ENCODE peak calls at places on chromosomes 13 and 19, in seven cellular contexts. Z is kidney epithelial cell, W is WERI-Rb-1, X is tibial artery, U is Peyer's patch, A is brain microvascular endothelial cell, B is Caco-2. H is an unnamed sample.
A peak's percentile ranks its signal among the peaks of the same experiment; 100 is the strongest.

GRCh38 chr19:3586124-3586626 is 897 bp downstream of the GIPC3 start:
- DNase-seq in B (no peak), W (peak; percentile 55), Z (no peak), X (no peak), A (no peak), U (peak; percentile 49), H (no peak)

GRCh38 chr19:38304866-38305429 is 897 bp downstream of the C19orf33 start:
- DNase-seq in A (no peak), B (peak; percentile 83), Z (peak; percentile 86), X (no peak), W (peak; percentile 82), U (peak; percentile 94), H (no peak)

GRCh38 chr13:110915874-110916670 is 1.2 kb upstream of the ANKRD10 start:
- DNase-seq in A (no peak), Z (no peak), X (no peak), B (no peak), W (no peak), U (no peak), H (no peak)

GRCh38 chr13:100434010-100434763 is 154.4 kb downstream of the GGACT start:
- DNase-seq in X (no peak), Z (peak; percentile 26), W (no peak), B (no peak), U (no peak), A (peak; percentile 62), H (no peak)

GRCh38 chr13:62682788-62683187 is 1267.1 kb upstream of the PCDH20 start:
- DNase-seq in W (no peak), X (no peak), B (no peak), U (no peak), A (no peak), Z (no peak), H (no peak)

GRCh38 chr13:112638919-112639318 is 50.9 kb upstream of the ATP11A start:
- DNase-seq in Z (no peak), U (no peak), W (no peak), A (no peak), B (no peak), X (no peak), H (no peak)

GRCh38 chr13:31631071-31631470 is 108.3 kb upstream of the RXFP2 start:
- DNase-seq in W (no peak), Z (no peak), A (no peak), X (no peak), U (no peak), B (no peak), H (no peak)

GRCh38 chr19:43553656-43554055 is 20.7 kb downstream of the ZNF575 start:
- DNase-seq in A (no peak), Z (no peak), X (no peak), U (no peak), B (no peak), W (peak; percentile 36), H (no peak)

GRCh38 chr19:18373892-18374629 is 11.9 kb upstream of the GDF15 start:
- DNase-seq in Z (peak; percentile 98), B (peak; percentile 88), A (peak; percentile 99), U (peak; percentile 93), X (peak; percentile 95), W (peak; percentile 73), H (peak; percentile 84)

GRCh38 chr19:3094638-3095374 is 644 bp downstream of the GNA11 start:
- DNase-seq in W (no peak), Z (no peak), X (no peak), B (no peak), U (no peak), A (no peak), H (no peak)

GRCh38 chr19:45079063-45079910 is at the start of gene GEMIN7:
- DNase-seq in W (peak; percentile 82), A (peak; percentile 59), X (peak; percentile 72), Z (no peak), U (peak; percentile 86), B (peak; percentile 94), H (peak; percentile 66)

GRCh38 chr13:24280722-24281121 is 28.7 kb upstream of the C1QTNF9 start:
- DNase-seq in U (no peak), B (no peak), Z (no peak), A (no peak), X (no peak), W (no peak), H (no peak)

GRCh38 chr19:23116802-23117571 is at the start of gene ZNF730:
- DNase-seq in X (no peak), Z (peak; percentile 70), W (peak; percentile 78), U (no peak), B (no peak), A (peak; percentile 89), H (peak; percentile 19)

GRCh38 chr19:48466571-48467325 is 2.4 kb upstream of the CYTH2 start:
- DNase-seq in U (peak; percentile 63), A (peak; percentile 56), X (no peak), W (peak; percentile 76), B (no peak), Z (no peak), H (no peak)

GRCh38 chr13:95921485-95921884 is 131.7 kb downstream of the UGGT2 start:
- DNase-seq in W (no peak), U (no peak), B (no peak), A (no peak), Z (no peak), X (no peak), H (no peak)

GRCh38 chr19:19439083-19439482 is 33.6 kb downstream of the GATAD2A start:
- DNase-seq in X (no peak), W (no peak), A (no peak), Z (no peak), B (no peak), U (no peak), H (no peak)

GRCh38 chr13:113399755-113400149 is 35.8 kb upstream of the GRTP1 start:
- DNase-seq in Z (no peak), X (no peak), W (no peak), A (no peak), U (peak; percentile 23), B (no peak), H (no peak)

GRCh38 chr19:12783226-12783848 is 7.9 kb upstream of the JUNB start:
- DNase-seq in W (no peak), X (no peak), B (no peak), Z (no peak), U (no peak), A (no peak), H (no peak)

GRCh38 chr19:22627526-22627925 is 6.6 kb upstream of the ZNF492 start:
- DNase-seq in A (no peak), B (no peak), W (no peak), U (no peak), X (no peak), Z (no peak), H (no peak)

GRCh38 chr19:1457031-1457739 is 7.3 kb downstream of the APC2 start:
- DNase-seq in B (no peak), U (no peak), Z (no peak), A (no peak), X (no peak), W (no peak), H (no peak)
- TF ChIP-seq CTCF in B (no peak), U (no peak), Z (no peak), A (no peak), X (no peak), W (no peak), H (no peak)

GRCh38 chr13:36158606-36159005 is 27.4 kb upstream of the DCLK1 start:
- DNase-seq in B (no peak), Z (peak; percentile 58), W (no peak), U (no peak), A (no peak), X (no peak), H (no peak)

GRCh38 chr13:36151591-36151990 is 20.4 kb upstream of the DCLK1 start:
- DNase-seq in U (no peak), W (no peak), X (no peak), A (no peak), B (no peak), Z (no peak), H (no peak)

GRCh38 chr13:36160297-36160696 is 29.1 kb upstream of the DCLK1 start:
- DNase-seq in X (no peak), A (no peak), B (no peak), U (no peak), W (no peak), Z (no peak), H (no peak)

GRCh38 chr13:36157475-36157874 is 26.3 kb upstream of the DCLK1 start:
- DNase-seq in A (no peak), W (no peak), B (no peak), U (no peak), X (no peak), Z (no peak), H (no peak)

GRCh38 chr13:36154567-36155231 is 23.5 kb upstream of the DCLK1 start:
- DNase-seq in B (no peak), X (no peak), A (peak; percentile 77), Z (no peak), U (no peak), W (no peak), H (no peak)
- H3K4me3 ChIP-seq in B (no peak overlapping the region), X (peak overlapping the region; percentile 49), A (peak overlapping the region; percentile 23), Z (peak overlapping the region; percentile 17), U (peak overlapping the region; percentile 19), W (no peak overlapping the region), H (peak overlapping the region; percentile 35)

DNA sequence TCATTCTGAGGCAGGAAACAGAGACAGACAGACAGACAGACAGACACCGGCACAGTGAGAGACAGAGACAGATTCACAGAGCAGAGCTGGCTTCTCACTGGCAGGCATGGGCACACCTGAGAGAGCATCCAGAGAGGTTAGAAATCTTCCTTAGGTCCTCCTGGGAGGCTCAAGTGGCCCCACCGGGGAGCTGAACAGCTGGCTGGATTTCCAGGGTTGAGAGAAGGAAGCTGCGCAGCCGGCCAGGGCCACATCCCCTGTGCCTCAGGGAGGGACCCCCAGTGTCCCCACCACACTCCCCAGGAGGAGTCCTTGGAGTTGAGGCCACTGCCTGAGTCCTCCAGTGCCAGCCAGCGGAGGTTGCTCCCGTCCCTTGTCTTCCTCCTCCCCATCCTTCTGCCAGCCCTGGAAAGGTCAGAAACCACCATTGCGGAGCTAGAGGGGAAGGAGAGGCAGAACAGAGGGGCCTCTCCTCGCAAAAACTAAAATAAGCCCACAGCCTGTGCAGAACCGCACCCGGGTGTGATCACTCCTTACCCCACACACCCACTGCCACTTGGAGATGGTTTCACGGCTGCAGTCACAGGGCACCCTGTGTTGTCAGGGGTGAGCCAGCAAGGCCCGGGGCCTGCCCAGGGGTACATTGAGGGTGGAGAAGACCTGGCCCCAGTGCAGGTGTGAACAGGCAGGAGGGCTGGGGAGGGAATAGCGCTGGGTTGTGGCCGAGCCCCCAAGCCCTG is 4.2 kb downstream of the FFAR3 start:
- DNase-seq in Z (no peak), U (no peak), W (no peak), X (no peak), B (no peak), A (no peak), H (no peak)
- H3K27me3 ChIP-seq in Z (no peaks in the 10 kb centered on the region), U (no peaks in the 10 kb centered on the region), W (no peaks in the 10 kb centered on the region), X (peaks cover 3% of the 10 kb centered on the region), B (no peaks in the 10 kb centered on the region), A (no peaks in the 10 kb centered on the region), H (no peaks in the 10 kb centered on the region)

GRCh38 chr19:46860125-46860845 is 512 bp upstream of the ARHGAP35 start:
- DNase-seq in U (peak; percentile 99), X (peak; percentile 97), B (peak; percentile 99), W (peak; percentile 99), Z (peak; percentile 89), A (peak; percentile 99), H (peak; percentile 97)

GRCh38 chr19:46860846-46861690 is at the start of gene ARHGAP35:
- DNase-seq in Z (no peak), U (peak; percentile 63), W (no peak), X (peak; percentile 47), B (peak; percentile 55), A (no peak), H (no peak)

GRCh38 chr19:46859637-46860124 is 1.1 kb upstream of the ARHGAP35 start:
- DNase-seq in A (peak; percentile 71), W (no peak), Z (no peak), X (peak; percentile 77), B (no peak), U (peak; percentile 76), H (peak; percentile 42)

GRCh38 chr19:46852830-46853229 is 2.2 kb upstream of the AP2S1 start:
- DNase-seq in W (no peak), X (no peak), U (no peak), A (no peak), B (no peak), Z (no peak), H (no peak)

GRCh38 chr19:46856062-46857022 is 4.5 kb upstream of the ARHGAP35 start:
- DNase-seq in A (peak; percentile 95), W (peak; percentile 93), B (peak; percentile 95), U (peak; percentile 97), Z (peak; percentile 77), X (peak; percentile 98), H (peak; percentile 99)
- TF ChIP-seq CTCF in A (peak; percentile 88), W (peak; percentile 79), B (peak; percentile 75), U (peak; percentile 93), Z (peak; percentile 93), X (peak; percentile 61), H (peak; percentile 83)

H was measured in dorsolateral prefrontal cortex.